ENCODE peak calls at places on chromosomes 6 and 20, in seven cellular contexts. N is neural progenitor cell, O is hypothalamus, W is astrocyte of the spinal cord, A is prostate gland, L is HEK293T, M is dorsolateral prefrontal cortex. V is an unnamed sample.

GRCh38 chr20:20492521-20493334 is 124.8 kb downstream of the INSM1 start:
- DNase-seq in N (peak), O (no peak), W (no peak), A (no peak), L (no peak), M (peak), V (peak)

GRCh38 chr6:158039178-158039557 is 57.5 kb downstream of the SYNJ2 start:
- DNase-seq in N (peak), O (no peak), W (peak), A (no peak), L (no peak), M (no peak), V (no peak)

GRCh38 chr20:10540636-10541493 is 105.8 kb downstream of the SLX4IP start:
- DNase-seq in N (no peak), O (no peak), W (peak), A (no peak), L (no peak), M (no peak), V (no peak)

GRCh38 chr6:38846844-38847243 is 131.7 kb downstream of the DNAH8 start:
- DNase-seq in N (no peak), O (no peak), W (peak), A (no peak), L (no peak), M (no peak), V (no peak)

GRCh38 chr6:40959781-40960327 is 79.2 kb downstream of the UNC5CL start:
- DNase-seq in N (no peak), O (no peak), W (no peak), A (no peak), L (no peak), M (no peak), V (no peak)

GRCh38 chr6:11121851-11122250 is 10.3 kb upstream of the ERVFRD-1 start:
- DNase-seq in N (no peak), O (no peak), W (peak), A (no peak), L (no peak), M (no peak), V (no peak)

GRCh38 chr20:17650301-17650761 is 31.7 kb downstream of the RRBP1 start:
- DNase-seq in N (no peak), O (no peak), W (no peak), A (no peak), L (no peak), M (no peak), V (no peak)

GRCh38 chr6:30646450-30647038 is 389 bp upstream of the C6orf136 start:
- DNase-seq in N (peak), O (no peak), W (no peak), A (no peak), L (peak), M (peak), V (no peak)

GRCh38 chr6:43495409-43495941 is 14.7 kb downstream of the LRRC73 start:
- DNase-seq in N (no peak), O (no peak), W (no peak), A (no peak), L (no peak), M (no peak), V (no peak)

GRCh38 chr6:113907107-113907506 is 50.0 kb downstream of the MARCKS start:
- DNase-seq in N (no peak), O (no peak), W (no peak), A (no peak), L (no peak), M (no peak), V (no peak)

GRCh38 chr20:36085686-36086267 is 68.8 kb upstream of the EPB41L1 start:
- DNase-seq in N (no peak), O (no peak), W (peak), A (no peak), L (no peak), M (no peak), V (no peak)

GRCh38 chr6:13302751-13303667 is 25.3 kb downstream of the TBC1D7 start:
- DNase-seq in N (no peak), O (peak), W (peak), A (no peak), L (no peak), M (peak), V (no peak)

GRCh38 chr6:157879034-157879872 is 56.2 kb downstream of the SNX9 start:
- DNase-seq in N (peak), O (no peak), W (no peak), A (no peak), L (no peak), M (no peak), V (peak)

GRCh38 chr6:154768280-154768679 is 35.1 kb downstream of the SCAF8 start:
- DNase-seq in N (no peak), O (no peak), W (no peak), A (no peak), L (no peak), M (no peak), V (no peak)

GRCh38 chr20:4740774-4741431 is 19.2 kb downstream of the PRND start:
- DNase-seq in N (peak), O (no peak), W (peak), A (no peak), L (peak), M (no peak), V (peak)

GRCh38 chr6:157611406-157611805 is 211.6 kb upstream of the SNX9 start:
- DNase-seq in N (no peak), O (no peak), W (no peak), A (no peak), L (no peak), M (no peak), V (no peak)